ENCODE peak calls at places on chromosome 6, in six cellular contexts. I is nephron progenitor cell, J is dorsolateral prefrontal cortex, U is endothelial cell, Z is breast epithelium, P is epithelial cell of esophagus. B is an unnamed sample.

GRCh38 chr6:71419954-71420692 is 131.5 kb downstream of the OGFRL1 start:
- DNase-seq in I (peak), J (peak), U (peak), Z (peak), P (peak), B (peak)

GRCh38 chr6:137536104-137536773 is 42.0 kb upstream of the OLIG3 start:
- DNase-seq in I (no peak), J (no peak), U (no peak), Z (no peak), P (no peak), B (no peak)

GRCh38 chr6:116536216-116536621 is 9.3 kb downstream of the TRAPPC3L start:
- DNase-seq in I (peak), J (no peak), U (peak), Z (no peak), P (peak), B (no peak)

GRCh38 chr6:132131777-132132176 is 180.6 kb upstream of the CCN2 start:
- DNase-seq in I (no peak), J (no peak), U (no peak), Z (no peak), P (peak), B (no peak)

GRCh38 chr6:104943781-104944180 is 13.1 kb upstream of the LIN28B start:
- DNase-seq in I (peak), J (no peak), U (peak), Z (no peak), P (peak), B (no peak)

GRCh38 chr6:167706313-167707109 is 120.2 kb upstream of the AFDN start:
- DNase-seq in I (no peak), J (no peak), U (no peak), Z (no peak), P (no peak), B (peak)

GRCh38 chr6:141598487-141598886 is 534.2 kb upstream of the GJE1 start:
- DNase-seq in I (no peak), J (no peak), U (no peak), Z (no peak), P (peak), B (no peak)

GRCh38 chr6:14705841-14706377 is 540.0 kb upstream of the JARID2 start:
- DNase-seq in I (no peak), J (no peak), U (no peak), Z (no peak), P (peak), B (no peak)

GRCh38 chr6:111520519-111520918 is 37.5 kb upstream of the REV3L start:
- DNase-seq in I (no peak), J (no peak), U (no peak), Z (no peak), P (no peak), B (no peak)

GRCh38 chr6:100210138-100210872 is 216.3 kb upstream of the MCHR2 start:
- DNase-seq in I (no peak), J (no peak), U (no peak), Z (no peak), P (no peak), B (no peak)

GRCh38 chr6:105445461-105445860 is 42.6 kb upstream of the PREP start:
- DNase-seq in I (no peak), J (no peak), U (no peak), Z (no peak), P (no peak), B (no peak)

GRCh38 chr6:100335999-100336398 is 128.7 kb downstream of the SIM1 start:
- DNase-seq in I (no peak), J (no peak), U (no peak), Z (no peak), P (no peak), B (no peak)

GRCh38 chr6:158213925-158214674 is 46.0 kb downstream of the GTF2H5 start:
- DNase-seq in I (peak), J (no peak), U (peak), Z (no peak), P (peak), B (no peak)

GRCh38 chr6:27726620-27727023 is 185.6 kb downstream of the OR2B2 start:
- DNase-seq in I (no peak), J (no peak), U (no peak), Z (no peak), P (peak), B (no peak)

GRCh38 chr6:121055572-121056163 is 278.6 kb downstream of the TBC1D32 start:
- DNase-seq in I (peak), J (no peak), U (peak), Z (no peak), P (peak), B (no peak)

GRCh38 chr6:158636778-158637177 is 7.8 kb downstream of the DYNLT1 start:
- DNase-seq in I (no peak), J (no peak), U (no peak), Z (no peak), P (no peak), B (no peak)

GRCh38 chr6:130075879-130076278 is 57.5 kb downstream of the L3MBTL3 start:
- DNase-seq in I (no peak), J (no peak), U (no peak), Z (no peak), P (no peak), B (no peak)

GRCh38 chr6:130070747-130071146 is 52.4 kb downstream of the L3MBTL3 start:
- DNase-seq in I (no peak), J (no peak), U (no peak), Z (no peak), P (no peak), B (no peak)

GRCh38 chr6:130076512-130076911 is 58.1 kb downstream of the L3MBTL3 start:
- DNase-seq in I (no peak), J (no peak), U (no peak), Z (no peak), P (peak), B (no peak)
- TF ChIP-seq CTCF in I (no peak), J (no peak), U (no peak), Z (no peak), P (no peak), B (no peak)

GRCh38 chr6:164108092-164108491 is 693.6 kb downstream of the QKI start:
- DNase-seq in I (no peak), J (no peak), U (no peak), Z (no peak), P (no peak), B (no peak)

GRCh38 chr6:164108869-164109769 is 694.6 kb downstream of the QKI start:
- DNase-seq in I (no peak), J (no peak), U (no peak), Z (peak), P (peak), B (no peak)

GRCh38 chr6:164107297-164107995 is 692.9 kb downstream of the QKI start:
- DNase-seq in I (no peak), J (no peak), U (no peak), Z (no peak), P (no peak), B (no peak)

GRCh38 chr6:164106345-164106769 is 691.8 kb downstream of the QKI start:
- DNase-seq in I (peak), J (peak), U (peak), Z (no peak), P (no peak), B (no peak)

DNA sequence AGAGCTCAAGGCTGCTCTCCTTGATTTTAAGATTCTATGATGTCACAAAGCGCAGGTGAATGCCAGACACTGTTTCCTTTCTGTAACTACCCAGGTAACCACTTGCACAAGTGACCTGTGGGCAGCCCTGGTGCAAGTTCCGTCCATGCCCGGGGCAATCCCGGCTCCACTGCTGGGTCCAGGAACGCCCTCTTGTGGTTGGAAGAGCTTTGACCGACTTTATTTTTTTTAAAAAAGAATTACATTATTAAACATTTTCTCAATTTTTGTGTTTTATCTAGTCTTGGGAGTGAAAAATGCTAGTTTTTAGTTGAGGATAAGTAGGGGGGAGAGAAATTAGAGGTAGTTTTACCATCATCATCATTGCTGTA is 695.2 kb downstream of the QKI start:
- DNase-seq in I (peak), J (no peak), U (peak), Z (no peak), P (no peak), B (no peak)
- TF ChIP-seq CTCF in I (peak), J (peak), U (peak), Z (peak), P (no peak), B (peak)

GRCh38 chr6:7617954-7618764 is 28.2 kb downstream of the SNRNP48 start:
- DNase-seq in I (no peak), J (no peak), U (no peak), Z (peak), P (peak), B (no peak)
- TF ChIP-seq CTCF in I (no peak), J (no peak), U (no peak), Z (no peak), P (peak), B (no peak)

DNA sequence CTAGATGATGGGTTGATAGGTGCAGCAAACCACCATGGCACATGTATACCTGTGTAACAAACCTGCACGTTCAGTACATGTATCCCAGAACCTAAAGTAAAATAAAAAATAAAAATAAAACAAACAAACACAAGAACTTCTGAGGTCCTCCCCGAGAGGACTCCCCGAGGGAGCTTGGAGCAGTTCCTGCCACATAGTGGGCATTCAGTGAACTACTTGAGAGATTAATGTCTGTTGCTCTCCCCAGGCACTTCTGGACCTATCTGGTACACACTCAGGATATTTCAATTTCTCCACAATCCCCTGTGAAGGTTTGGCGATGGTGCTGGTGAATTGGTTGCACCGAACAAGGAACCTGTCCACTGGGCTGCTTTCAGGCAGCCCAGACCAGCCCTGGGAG is 311.2 kb downstream of the ESR1 start:
- DNase-seq in I (no peak), J (no peak), U (no peak), Z (no peak), P (peak), B (no peak)
- TF ChIP-seq CTCF in I (no peak), J (no peak), U (no peak), Z (no peak), P (no peak), B (no peak)

DNA sequence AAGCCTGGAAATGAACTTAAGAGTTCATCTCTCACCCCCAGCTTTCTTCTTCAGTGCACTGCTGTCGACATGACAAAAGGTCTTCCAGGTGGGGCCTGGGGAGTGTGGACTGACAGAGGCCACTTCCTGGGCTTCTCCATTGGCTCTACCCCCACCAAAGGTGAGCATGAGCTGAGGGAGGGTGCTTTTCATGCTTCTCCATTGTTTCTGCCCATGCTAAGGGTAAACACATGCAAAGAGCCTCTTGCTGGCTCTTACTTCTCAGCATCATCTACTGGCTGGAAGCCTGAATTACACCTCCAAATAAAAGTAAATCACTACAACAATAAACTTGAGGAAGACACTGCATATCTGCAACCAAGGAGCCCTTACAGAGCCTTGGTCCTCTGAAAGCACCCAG is 227.2 kb downstream of the EPM2A start:
- DNase-seq in I (no peak), J (no peak), U (no peak), Z (no peak), P (peak), B (no peak)
- TF ChIP-seq CTCF in I (no peak), J (no peak), U (no peak), Z (no peak), P (peak), B (no peak)

GRCh38 chr6:109236140-109237081 is 141.1 kb downstream of the CEP57L1 start:
- DNase-seq in I (peak), J (peak), U (peak), Z (no peak), P (no peak), B (no peak)
- TF ChIP-seq CTCF in I (no peak), J (peak), U (no peak), Z (no peak), P (no peak), B (no peak)

DNA sequence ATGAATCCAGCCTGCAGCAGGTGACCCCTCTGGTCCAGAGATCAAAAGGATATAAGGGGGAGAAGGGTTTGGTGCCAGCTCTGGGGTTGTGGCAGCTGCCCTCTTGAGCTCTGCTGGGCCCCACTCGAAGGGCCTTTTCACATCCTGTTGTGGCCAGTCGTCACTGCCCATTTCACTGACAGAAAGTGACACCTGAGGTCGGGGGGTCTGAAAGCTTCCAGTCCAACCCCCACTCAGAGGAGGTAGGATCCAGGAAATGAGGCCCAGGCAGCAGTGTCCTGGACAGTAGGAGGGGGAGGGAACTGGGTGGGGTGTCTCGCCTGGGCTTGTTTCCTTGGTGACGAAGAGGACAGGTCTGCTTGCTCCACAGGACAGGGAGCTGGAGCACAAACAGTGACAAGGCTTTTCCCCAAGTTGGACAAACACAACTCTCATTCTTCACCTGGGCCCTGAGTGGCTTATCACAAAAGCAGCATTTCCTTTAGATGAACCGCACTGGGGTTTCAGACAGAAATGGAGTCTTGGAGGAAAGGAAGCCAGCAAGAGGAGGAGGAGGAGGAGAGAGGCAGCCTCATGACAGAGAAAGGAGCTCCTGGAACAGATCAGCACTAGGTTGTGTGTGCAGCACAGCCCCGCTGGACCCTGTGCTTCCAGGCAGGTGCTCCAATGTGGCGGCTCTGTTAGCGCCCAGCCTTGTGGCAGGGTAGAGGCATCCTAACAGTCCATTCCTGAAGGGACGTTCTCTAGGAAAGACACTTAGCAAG is 11.0 kb downstream of the FRS3 start:
- DNase-seq in I (no peak), J (no peak), U (no peak), Z (no peak), P (peak), B (no peak)
- TF ChIP-seq CTCF in I (no peak), J (no peak), U (no peak), Z (no peak), P (no peak), B (no peak)